ENCODE peak calls at places on chromosomes 16 and 17, in seven cellular contexts. E, Z, O, A, F, V and I are unnamed samples.

GRCh38 chr17:48012151-48012520 is 25.5 kb downstream of the COPZ2 start:
- DNase-seq in E (no peak), F (no peak), A (no peak), O (peak), Z (peak), V (peak), I (no peak)

GRCh38 chr16:13038591-13038990 is 137.2 kb downstream of the SHISA9 start:
- DNase-seq in F (no peak), A (no peak), V (no peak), Z (no peak), E (no peak), O (no peak), I (no peak)

GRCh38 chr16:28591355-28591754 is 5.5 kb downstream of the SULT1A2 start:
- DNase-seq in A (no peak), O (no peak), Z (no peak), V (no peak), E (no peak), F (no peak), I (no peak)

GRCh38 chr16:19295393-19295792 is 9.9 kb downstream of the CLEC19A start:
- DNase-seq in Z (no peak), F (no peak), A (no peak), V (no peak), E (no peak), O (no peak), I (no peak)

GRCh38 chr16:5252800-5253199 is 155.2 kb upstream of the EEF2KMT start:
- DNase-seq in A (no peak), O (no peak), V (no peak), E (no peak), Z (no peak), F (no peak), I (no peak)

GRCh38 chr17:63700528-63701441 is 860 bp upstream of the LIMD2 start:
- DNase-seq in Z (peak), F (peak), V (peak), O (peak), E (peak), A (no peak), I (peak)

GRCh38 chr16:57938936-57939871 is 31.7 kb downstream of the CNGB1 start:
- DNase-seq in A (no peak), V (peak), E (peak), Z (peak), F (peak), O (peak), I (peak)

GRCh38 chr16:55052335-55053070 is 121.8 kb downstream of the IRX5 start:
- DNase-seq in E (no peak), Z (peak), F (no peak), V (peak), O (no peak), A (no peak), I (no peak)

GRCh38 chr17:47955497-47956461 is 1.9 kb downstream of the PRR15L start:
- DNase-seq in O (peak), E (no peak), F (no peak), V (no peak), Z (no peak), A (no peak), I (no peak)

GRCh38 chr17:67528751-67529436 is 151.8 kb downstream of the PITPNC1 start:
- DNase-seq in F (peak), Z (peak), A (no peak), V (peak), E (peak), O (peak), I (peak)

GRCh38 chr17:33725675-33726271 is 432.7 kb upstream of the ASIC2 start:
- DNase-seq in A (peak), F (peak), V (peak), O (peak), E (peak), Z (peak), I (peak)

GRCh38 chr16:67260426-67261063 is 11.8 kb downstream of the SLC9A5 start:
- DNase-seq in E (peak), O (no peak), V (peak), Z (peak), A (no peak), F (peak), I (peak)

GRCh38 chr17:79075433-79075805 is 795 bp downstream of the ENGASE start:
- DNase-seq in Z (peak), E (no peak), A (no peak), F (no peak), O (no peak), V (no peak), I (peak)

GRCh38 chr16:4580245-4580644 is 24.1 kb downstream of the C16orf96 start:
- DNase-seq in Z (peak), F (peak), V (no peak), E (peak), O (no peak), A (no peak), I (no peak)

GRCh38 chr16:72371307-72372081 is 199.5 kb upstream of the PMFBP1 start:
- DNase-seq in F (peak), Z (peak), V (peak), A (no peak), O (no peak), E (peak), I (peak)

GRCh38 chr17:61387511-61388305 is 11.9 kb upstream of the TBX2 start:
- DNase-seq in A (no peak), F (no peak), V (no peak), O (no peak), Z (peak), E (no peak), I (no peak)

GRCh38 chr17:29251969-29252866 is 5.6 kb downstream of the CRYBA1 start:
- DNase-seq in O (no peak), V (no peak), Z (peak), A (no peak), F (peak), E (peak), I (peak)

GRCh38 chr16:31134625-31135534 is 647 bp downstream of the PRSS8 start:
- DNase-seq in O (peak), A (peak), E (peak), F (no peak), V (peak), Z (peak), I (no peak)

GRCh38 chr17:13024526-13025263 is 6.9 kb upstream of the ELAC2 start:
- DNase-seq in V (peak), Z (peak), A (no peak), F (peak), E (peak), O (peak), I (peak)

GRCh38 chr16:46607529-46607928 is 13.7 kb downstream of the SHCBP1 start:
- DNase-seq in E (peak), F (peak), A (no peak), O (no peak), Z (no peak), V (no peak), I (peak)

GRCh38 chr17:40873801-40874200 is 6.8 kb upstream of the KRT12 start:
- DNase-seq in V (no peak), F (no peak), A (no peak), E (no peak), Z (no peak), O (no peak), I (no peak)

GRCh38 chr17:64459284-64459747 is 10.4 kb downstream of the MILR1 start:
- DNase-seq in A (no peak), O (peak), F (peak), E (peak), Z (peak), V (no peak), I (peak)

GRCh38 chr17:17402558-17402957 is 74.2 kb upstream of the MED9 start:
- DNase-seq in F (no peak), V (no peak), E (no peak), O (no peak), Z (no peak), A (no peak), I (no peak)

GRCh38 chr17:33582661-33583060 is 289.6 kb upstream of the ASIC2 start:
- DNase-seq in O (no peak), A (no peak), V (no peak), Z (no peak), E (no peak), F (no peak), I (no peak)

GRCh38 chr16:47574091-47575054 is 113.2 kb downstream of the PHKB start:
- DNase-seq in A (no peak), V (no peak), E (peak), O (no peak), F (peak), Z (peak), I (peak)

GRCh38 chr16:48109496-48109895 is 46.3 kb downstream of the ABCC12 start:
- DNase-seq in E (no peak), Z (peak), F (no peak), A (no peak), O (no peak), V (no peak), I (no peak)

GRCh38 chr17:78865682-78866390 is 25.2 kb upstream of the USP36 start:
- DNase-seq in Z (peak), O (peak), A (no peak), F (peak), E (peak), V (peak), I (peak)

GRCh38 chr17:48740537-48740936 is 12.0 kb upstream of the HOXB13 start:
- DNase-seq in E (no peak), Z (peak), F (no peak), A (no peak), O (no peak), V (no peak), I (no peak)

GRCh38 chr16:12480916-12481315 is 322.8 kb downstream of the CPPED1 start:
- DNase-seq in Z (no peak), A (no peak), V (no peak), O (no peak), E (no peak), F (no peak), I (no peak)

GRCh38 chr16:14628806-14629611 is 1.1 kb downstream of the PARN start:
- DNase-seq in F (peak), O (no peak), Z (no peak), A (no peak), E (no peak), V (no peak), I (peak)

GRCh38 chr17:50426814-50427787 is 1.1 kb downstream of the ACSF2 start:
- DNase-seq in Z (peak), O (peak), E (peak), V (peak), A (no peak), F (peak), I (peak)

GRCh38 chr16:9436175-9436574 is 344.7 kb downstream of the HAPSTR1 start:
- DNase-seq in E (no peak), V (no peak), O (no peak), A (no peak), F (no peak), Z (no peak), I (no peak)

GRCh38 chr16:65119905-65120341 is 1.9 kb downstream of the CDH11 start:
- DNase-seq in V (peak), Z (peak), A (no peak), F (peak), O (no peak), E (peak), I (peak)

GRCh38 chr17:58997756-58998553 is 108.7 kb downstream of the TRIM37 start:
- DNase-seq in A (no peak), F (no peak), O (no peak), V (no peak), E (no peak), Z (no peak), I (peak)

GRCh38 chr16:53282975-53283946 is 151.0 kb upstream of the RBL2 start:
- DNase-seq in Z (no peak), E (peak), F (peak), V (no peak), O (no peak), A (no peak), I (peak)

GRCh38 chr17:47004906-47005305 is 25.9 kb upstream of the RPRML start:
- DNase-seq in A (no peak), F (no peak), E (no peak), V (no peak), Z (no peak), O (no peak), I (no peak)

GRCh38 chr17:17873450-17873991 is 36.7 kb upstream of the SREBF1 start:
- DNase-seq in V (no peak), A (no peak), O (no peak), Z (no peak), E (no peak), F (no peak), I (no peak)

GRCh38 chr17:6162892-6163291 is 92.7 kb downstream of the WSCD1 start:
- DNase-seq in F (no peak), Z (no peak), E (no peak), V (peak), O (no peak), A (no peak), I (no peak)

GRCh38 chr17:40551874-40552768 is 13.2 kb downstream of the CCR7 start:
- DNase-seq in V (peak), O (peak), E (peak), Z (peak), A (no peak), F (peak), I (peak)

GRCh38 chr17:34561328-34561727 is 18.1 kb upstream of the TMEM132E start:
- DNase-seq in A (no peak), Z (no peak), F (no peak), E (no peak), V (no peak), O (no peak), I (no peak)

DNA sequence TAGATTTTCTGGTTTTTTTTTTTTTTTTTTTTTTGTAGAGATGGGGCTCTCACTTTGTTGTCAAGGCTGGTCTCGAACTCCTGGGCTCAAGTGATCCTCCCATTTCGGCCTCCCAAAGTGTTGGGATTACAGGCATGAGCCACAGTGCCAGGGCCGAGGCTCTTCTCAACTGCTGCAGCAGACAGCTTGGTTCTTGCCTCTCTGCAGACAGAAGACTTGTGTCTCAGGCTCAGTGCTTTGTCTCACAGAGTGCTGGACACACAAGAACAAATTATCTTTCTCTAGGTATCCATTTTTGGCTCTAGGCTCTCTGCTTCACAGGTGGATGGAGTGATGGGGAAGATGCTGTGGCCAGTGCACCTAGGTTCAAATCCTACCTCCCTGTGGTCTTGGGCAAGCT is 80.8 kb upstream of the RNU2-1 start:
- DNase-seq in A (no peak), V (peak), F (no peak), Z (peak), E (no peak), O (no peak), I (no peak)
- TF ChIP-seq CTCF in A (no peak), V (no peak), F (no peak), Z (no peak), E (no peak), O (no peak), I (no peak)

DNA sequence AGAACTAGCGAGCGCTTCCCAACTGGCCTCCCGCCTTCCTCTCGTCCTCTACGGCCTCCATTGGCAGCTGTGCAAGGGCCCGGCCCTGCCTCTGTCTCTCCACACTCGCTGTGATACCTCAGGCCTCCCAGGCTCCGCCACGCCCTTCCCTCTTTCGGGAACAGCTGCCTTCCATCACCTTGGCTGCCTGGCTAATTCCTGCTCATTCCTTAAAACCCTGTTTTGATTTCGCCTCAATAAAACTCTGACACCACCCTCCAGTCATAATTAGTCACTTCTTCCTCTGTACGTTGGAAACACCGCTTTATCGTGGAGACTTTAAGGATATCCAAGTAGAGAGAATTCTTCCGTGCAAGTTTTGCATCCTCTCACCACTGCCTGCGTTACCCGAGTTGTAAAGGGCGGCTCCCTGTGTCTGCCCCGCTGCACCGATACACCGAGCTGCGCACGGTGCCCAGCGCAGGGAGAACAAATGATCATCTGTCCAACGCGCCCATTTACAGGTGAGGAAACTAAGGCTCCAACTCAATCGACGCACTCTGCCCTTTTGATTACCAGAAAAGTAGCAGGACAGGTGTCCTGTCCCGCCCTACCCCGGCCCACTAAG is 139.6 kb downstream of the SEC14L1 start:
- DNase-seq in F (peak), O (peak), V (peak), E (peak), Z (peak), A (no peak), I (peak)
- H3K4me3 ChIP-seq in F (peak), O (peak), V (peak), E (no peak), Z (peak), A (peak), I (peak)

DNA sequence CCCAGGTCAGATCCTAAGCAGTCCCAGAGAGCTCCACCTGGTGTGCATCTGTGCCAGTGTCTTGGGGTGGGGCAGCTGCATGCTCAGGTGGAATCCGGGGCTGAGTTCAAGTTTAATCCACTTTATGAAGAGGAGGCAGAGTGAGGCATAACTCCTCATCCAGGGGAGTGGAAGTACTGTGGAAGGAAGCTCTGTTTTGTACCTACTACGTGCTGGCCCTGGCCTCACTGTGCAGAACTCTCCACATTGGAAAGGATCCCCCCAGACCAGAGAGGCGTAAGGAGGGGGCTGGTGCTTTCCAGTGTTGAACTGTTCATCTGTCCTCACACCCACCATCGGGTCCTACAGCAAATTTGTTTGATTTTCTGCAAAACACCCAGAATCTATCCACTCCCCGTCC is 78.0 kb downstream of the ABCC6 start:
- DNase-seq in A (no peak), E (no peak), O (no peak), V (no peak), Z (no peak), F (no peak), I (no peak)
- TF ChIP-seq CTCF in A (no peak), E (no peak), O (no peak), V (peak), Z (no peak), F (no peak), I (no peak)

DNA sequence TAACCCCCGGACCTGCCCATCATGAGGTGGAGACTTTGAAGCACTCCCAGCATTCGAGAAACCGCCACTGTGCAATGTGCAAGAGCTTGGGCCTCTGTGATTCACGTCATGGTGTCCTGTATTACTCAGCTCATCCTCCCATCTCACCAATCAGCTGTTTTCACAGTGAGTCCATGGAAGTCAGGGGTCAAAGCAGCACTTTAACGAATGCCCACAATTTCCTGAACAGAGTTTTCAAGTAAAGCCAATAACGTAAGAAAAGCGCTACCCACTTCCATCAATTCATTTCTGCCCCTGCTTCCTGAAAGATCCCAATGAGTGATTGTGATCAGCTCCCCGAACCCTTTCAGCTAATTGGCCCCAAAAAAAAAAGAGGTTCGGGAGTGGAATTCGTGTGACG is 136.9 kb upstream of the NUDT7 start:
- DNase-seq in O (no peak), A (no peak), F (peak), Z (peak), V (no peak), E (peak), I (peak)
- H3K4me3 ChIP-seq in O (no peak), A (no peak), F (no peak), Z (no peak), V (no peak), E (no peak), I (no peak)

GRCh38 chr17:38867179-38867994 is 2.5 kb upstream of the LASP1 start:
- DNase-seq in O (peak), Z (peak), E (peak), A (no peak), F (peak), V (peak), I (peak)

GRCh38 chr17:38868095-38868967 is 1.5 kb upstream of the LASP1 start:
- DNase-seq in A (no peak), O (peak), F (peak), Z (peak), E (peak), V (peak), I (peak)

GRCh38 chr17:38869647-38870258 is at the start of gene LASP1:
- DNase-seq in V (peak), F (peak), E (peak), Z (peak), O (peak), A (peak), I (peak)

GRCh38 chr17:38870259-38871165 is 654 bp downstream of the LASP1 start:
- DNase-seq in O (peak), F (no peak), A (peak), E (peak), V (no peak), Z (peak), I (peak)

DNA sequence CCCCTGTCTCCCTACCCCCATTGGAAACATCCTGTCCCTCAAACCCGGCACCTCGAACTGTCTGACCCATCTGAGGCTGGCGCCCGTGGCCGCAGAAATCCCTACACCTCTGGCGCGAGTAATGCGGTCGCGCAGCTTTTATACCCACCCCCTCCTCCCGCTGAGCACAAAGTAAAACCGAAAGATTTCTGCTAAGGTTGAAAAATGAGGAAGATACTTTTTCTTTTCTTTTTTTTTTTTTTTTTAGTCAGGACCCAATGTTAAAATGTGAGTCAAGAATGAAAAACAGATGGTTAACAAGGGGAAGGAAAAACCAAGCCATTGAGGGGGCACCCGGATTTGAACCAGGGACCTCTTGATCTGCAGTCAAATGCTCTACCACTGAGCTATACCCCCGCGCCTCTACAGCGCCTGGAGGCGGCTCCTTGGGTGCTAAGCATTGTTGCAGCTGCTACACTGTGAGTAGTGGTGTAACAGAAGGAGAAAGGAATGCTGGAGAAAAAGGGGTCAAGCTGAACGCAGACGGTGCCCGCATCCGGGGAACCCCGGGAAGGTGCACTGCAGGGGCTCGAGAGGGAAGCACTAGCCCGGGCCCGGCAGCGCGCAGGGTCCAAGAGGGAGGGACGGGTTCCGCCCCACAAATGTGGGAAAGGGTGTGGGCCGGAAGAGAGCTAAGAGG is 751 bp upstream of the LASP1 start:
- DNase-seq in A (peak), Z (peak), E (peak), O (peak), V (peak), F (peak), I (peak)
- TF ChIP-seq CTCF in A (peak), Z (peak), E (peak), O (no peak), V (no peak), F (peak), I (peak)